ENCODE peak calls at places on chromosomes 5 and 9, in seven cellular contexts. D is HCT116, Z is GM12878, A is SK-N-SH, E is K562, U is HepG2, F is H1. M is an unnamed sample.

GRCh38 chr5:34582364-34582763 is 73.8 kb upstream of the RAI14 start:
- DNase-seq in D (no peak), Z (no peak), A (no peak), E (no peak), U (no peak), F (no peak), M (no peak)

GRCh38 chr9:336039-336438 is 121.4 kb downstream of the DOCK8 start:
- DNase-seq in D (no peak), Z (no peak), A (no peak), E (no peak), U (peak; percentile 74), F (no peak), M (peak; percentile 18)

GRCh38 chr5:153159611-153160010 is 330.9 kb upstream of the GRIA1 start:
- DNase-seq in D (no peak), Z (no peak), A (no peak), E (no peak), U (no peak), F (no peak), M (no peak)

GRCh38 chr5:144309265-144309664 is 138.6 kb downstream of the KCTD16 start:
- DNase-seq in D (no peak), Z (no peak), A (no peak), E (no peak), U (peak; percentile 12), F (no peak), M (no peak)

GRCh38 chr5:138985256-138985655 is 110.1 kb upstream of the LRRTM2 start:
- DNase-seq in D (no peak), Z (no peak), A (no peak), E (no peak), U (peak; percentile 21), F (no peak), M (no peak)

GRCh38 chr9:134004131-134004873 is 12.2 kb upstream of the VAV2 start:
- DNase-seq in D (no peak), Z (no peak), A (no peak), E (no peak), U (no peak), F (no peak), M (no peak)

GRCh38 chr9:27371382-27371781 is 74.4 kb upstream of the EQTN start:
- DNase-seq in D (peak; percentile 22), Z (no peak), A (no peak), E (no peak), U (no peak), F (no peak), M (peak; percentile 18)

GRCh38 chr9:126420643-126421564 is 94.3 kb downstream of the MVB12B start:
- DNase-seq in D (peak; percentile 15), Z (no peak), A (no peak), E (no peak), U (peak; percentile 42), F (no peak), M (no peak)

GRCh38 chr5:466661-467310 is 23.8 kb downstream of the EXOC3 start:
- DNase-seq in D (no peak), Z (no peak), A (no peak), E (no peak), U (no peak), F (no peak), M (no peak)

GRCh38 chr9:115360122-115360521 is 242.2 kb upstream of the TNC start:
- DNase-seq in D (no peak), Z (no peak), A (no peak), E (no peak), U (no peak), F (no peak), M (no peak)

GRCh38 chr9:116844621-116845020 is 157.5 kb downstream of the TRIM32 start:
- DNase-seq in D (no peak), Z (no peak), A (no peak), E (no peak), U (no peak), F (no peak), M (peak; percentile 28)

GRCh38 chr5:113112435-113112834 is 135.8 kb downstream of the DCP2 start:
- DNase-seq in D (no peak), Z (no peak), A (no peak), E (no peak), U (no peak), F (no peak), M (no peak)

GRCh38 chr9:133603165-133603927 is 5.8 kb downstream of the FAM163B start:
- DNase-seq in D (no peak), Z (no peak), A (no peak), E (no peak), U (no peak), F (no peak), M (no peak)

GRCh38 chr5:104062495-104063377 is 500.1 kb upstream of the NUDT12 start:
- DNase-seq in D (peak; percentile 34), Z (no peak), A (no peak), E (no peak), U (no peak), F (no peak), M (no peak)

GRCh38 chr9:120820095-120820494 is 22.6 kb downstream of the PSMD5 start:
- DNase-seq in D (no peak), Z (no peak), A (no peak), E (no peak), U (no peak), F (no peak), M (peak; percentile 42)

GRCh38 chr9:129245276-129245675 is 67.2 kb upstream of the IER5L start:
- DNase-seq in D (no peak), Z (no peak), A (no peak), E (no peak), U (no peak), F (no peak), M (no peak)

GRCh38 chr5:52995095-52995494 is 5.9 kb downstream of the ITGA2 start:
- DNase-seq in D (no peak), Z (no peak), A (no peak), E (no peak), U (no peak), F (no peak), M (no peak)

GRCh38 chr5:72955768-72956323 is at the start of gene FCHO2:
- DNase-seq in D (peak; percentile 94), Z (peak; percentile 57), A (peak; percentile 99), E (peak; percentile 97), U (peak; percentile 90), F (peak; percentile 87), M (peak; percentile 97)

GRCh38 chr5:169805527-169805934 is 168.5 kb downstream of the DOCK2 start:
- DNase-seq in D (no peak), Z (peak; percentile 94), A (no peak), E (peak; percentile 39), U (no peak), F (no peak), M (no peak)

GRCh38 chr5:66306844-66307315 is 162.8 kb downstream of the SREK1 start:
- DNase-seq in D (no peak), Z (no peak), A (no peak), E (no peak), U (no peak), F (no peak), M (no peak)

GRCh38 chr5:77024490-77024889 is 5.7 kb upstream of the AGGF1 start:
- DNase-seq in D (no peak), Z (no peak), A (no peak), E (no peak), U (no peak), F (no peak), M (no peak)

GRCh38 chr9:23850242-23851023 is 24.4 kb upstream of the ELAVL2 start:
- DNase-seq in D (no peak), Z (no peak), A (peak; percentile 53), E (no peak), U (no peak), F (no peak), M (peak; percentile 22)

GRCh38 chr5:14343376-14343775 is 200.2 kb downstream of the TRIO start:
- DNase-seq in D (no peak), Z (no peak), A (no peak), E (no peak), U (no peak), F (no peak), M (no peak)

GRCh38 chr5:14341571-14342225 is 198.6 kb downstream of the TRIO start:
- DNase-seq in D (no peak), Z (no peak), A (no peak), E (no peak), U (no peak), F (peak; percentile 62), M (no peak)

GRCh38 chr5:14337603-14338002 is 194.5 kb downstream of the TRIO start:
- DNase-seq in D (no peak), Z (no peak), A (no peak), E (no peak), U (no peak), F (no peak), M (no peak)

GRCh38 chr5:14339467-14339866 is 196.3 kb downstream of the TRIO start:
- DNase-seq in D (no peak), Z (no peak), A (no peak), E (no peak), U (no peak), F (no peak), M (no peak)

GRCh38 chr5:14342306-14342705 is 199.2 kb downstream of the TRIO start:
- DNase-seq in D (no peak), Z (no peak), A (no peak), E (no peak), U (no peak), F (no peak), M (no peak)
- TF ChIP-seq JUND in D (no peak), Z (no peak), A (no peak), E (no peak), U (no peak), F (no peak), M (no peak)

GRCh38 chr5:13189532-13189931 is 755.0 kb downstream of the DNAH5 start:
- DNase-seq in D (no peak), Z (no peak), A (no peak), E (no peak), U (no peak), F (no peak), M (no peak)

GRCh38 chr5:13188393-13188792 is 756.1 kb downstream of the DNAH5 start:
- DNase-seq in D (no peak), Z (no peak), A (no peak), E (no peak), U (no peak), F (no peak), M (no peak)
- TF ChIP-seq JUND in D (no peak), Z (no peak), A (no peak), E (no peak), U (no peak), F (no peak), M (no peak)

DNA sequence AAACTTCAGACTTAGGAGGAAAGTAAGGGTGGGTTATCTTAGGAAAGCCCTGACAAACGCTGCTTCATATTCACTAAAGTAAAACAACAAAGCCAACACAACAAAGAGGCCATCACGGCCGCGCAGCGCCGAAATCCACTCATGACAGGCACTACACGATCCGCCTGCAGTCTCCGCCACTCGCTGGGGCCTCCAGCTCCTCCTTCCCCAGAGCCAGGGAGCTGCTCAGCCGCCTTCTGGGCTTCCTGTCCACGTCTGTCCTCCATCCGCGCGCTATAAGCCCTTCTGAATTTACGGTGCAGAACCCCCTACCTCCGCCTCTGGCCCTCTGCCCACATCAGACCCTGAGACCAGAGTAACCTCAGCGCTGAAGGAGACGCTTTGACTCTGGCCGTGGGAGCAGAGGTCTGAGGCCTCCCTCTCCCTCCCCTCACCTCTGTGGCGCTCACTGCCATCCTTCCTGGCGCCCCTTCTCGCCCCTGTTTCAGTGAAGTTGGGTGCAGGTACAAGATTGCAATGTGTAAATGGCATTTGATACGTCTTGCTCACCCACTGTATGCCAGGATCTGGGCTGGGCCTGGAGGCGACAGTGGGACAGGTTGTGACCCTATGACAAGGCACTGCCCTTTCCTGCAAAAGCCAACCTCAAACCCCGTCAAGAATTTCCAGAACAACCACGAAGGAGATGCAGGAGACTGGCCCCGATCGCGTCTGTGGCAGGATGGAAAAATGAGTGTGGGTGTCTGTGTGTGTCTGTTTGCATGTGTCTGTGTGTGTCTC is 74.9 kb upstream of the PHYKPL start:
- DNase-seq in D (no peak), Z (no peak), A (no peak), E (no peak), U (no peak), F (no peak), M (no peak)
- TF ChIP-seq JUND in D (no peak), Z (no peak), A (no peak), E (no peak), U (no peak), F (no peak), M (no peak)

GRCh38 chr5:111223086-111223789 is 946 bp upstream of the CAMK4 start:
- DNase-seq in D (no peak), Z (no peak), A (no peak), E (no peak), U (no peak), F (no peak), M (no peak)
- TF ChIP-seq JUND in D (no peak), Z (no peak), A (no peak), E (no peak), U (no peak), F (no peak), M (no peak)

M was measured in T47D.